ENCODE peak calls at places on chromosomes 5 and 9, in four cellular contexts. T, Y, S and C are unnamed samples.

GRCh38 chr9:127838375-127839078 is 15.9 kb downstream of the ENG start:
- DNase-seq in T (no peak), Y (peak), S (no peak), C (no peak)

GRCh38 chr9:133747309-133747708 is 9.2 kb upstream of the SARDH start:
- DNase-seq in S (no peak), Y (no peak), T (no peak), C (no peak)

GRCh38 chr5:12683249-12683648 is 779.0 kb upstream of the CTNND2 start:
- DNase-seq in Y (no peak), S (no peak), T (no peak), C (no peak)

GRCh38 chr5:40681351-40682311 is 1.9 kb downstream of the PTGER4 start:
- DNase-seq in T (no peak), Y (no peak), S (no peak), C (no peak)

GRCh38 chr9:87071473-87071872 is 124.2 kb upstream of the GAS1 start:
- DNase-seq in Y (no peak), S (no peak), T (no peak), C (no peak)

GRCh38 chr5:37836173-37837100 is 3.4 kb downstream of the GDNF start:
- DNase-seq in S (peak), Y (peak), T (no peak), C (no peak)

GRCh38 chr5:146825033-146825432 is 53.5 kb downstream of the PPP2R2B start:
- DNase-seq in Y (peak), S (no peak), T (no peak), C (no peak)

GRCh38 chr5:146599261-146599660 is 83.3 kb upstream of the GPR151 start:
- DNase-seq in T (no peak), Y (no peak), S (no peak), C (no peak)

GRCh38 chr9:100690438-100690837 is 112.6 kb downstream of the CAVIN4 start:
- DNase-seq in S (no peak), T (peak), Y (no peak), C (no peak)

GRCh38 chr5:106877881-106878280 is 792.9 kb downstream of the EFNA5 start:
- DNase-seq in S (no peak), T (no peak), Y (no peak), C (no peak)

GRCh38 chr5:38077652-38078051 is 180.7 kb upstream of the EGFLAM start:
- DNase-seq in Y (no peak), T (no peak), S (no peak), C (no peak)

GRCh38 chr5:16935271-16936149 is 578 bp downstream of the MYO10 start:
- DNase-seq in T (no peak), Y (peak), S (peak), C (no peak)

GRCh38 chr9:28808042-28808441 is 1234.8 kb upstream of the C9orf72 start:
- DNase-seq in Y (peak), S (no peak), T (no peak), C (no peak)

GRCh38 chr9:137031904-137032639 is at the start of gene FUT7:
- DNase-seq in T (no peak), S (no peak), Y (no peak), C (no peak)